ENCODE peak calls at places on chromosome 9, in nine cellular contexts. M is T follicular helper cell; D is AG09309; H is NCI-H1092 treated with DMSO at 0.1 percent for 48 hours; W is astrocyte; B is fibroblast of villous mesenchyme; L is stomach; Q is stimulated activated CD4-positive, alpha-beta T cell treated with anti-CD3 and anti-CD28 coated beads, Interleukin-1b, Interleukin-23, amount 100 ng/mL, for 24 hours; F is spleen. O is an unnamed sample.

GRCh38 chr9:69885474-69885929 is 64.9 kb downstream of the CFAP95 start:
- DNase-seq in F (no peak), M (no peak), H (no peak), L (no peak), B (no peak), W (peak; percentile 91), D (peak; percentile 24), Q (no peak), O (no peak)

GRCh38 chr9:33289501-33289900 is 815 bp upstream of the NFX1 start:
- DNase-seq in D (no peak), W (no peak), Q (no peak), B (no peak), M (no peak), L (no peak), H (no peak), F (peak; percentile 84), O (peak; percentile 13)

GRCh38 chr9:137774775-137775386 is 102.7 kb upstream of the CACNA1B start:
- DNase-seq in M (no peak), B (no peak), W (no peak), L (no peak), Q (no peak), F (peak; percentile 65), H (no peak), D (no peak), O (no peak)

GRCh38 chr9:79581794-79582193 is 10.0 kb downstream of the TLE4 start:
- DNase-seq in H (no peak), Q (no peak), B (peak; percentile 94), L (no peak), W (peak; percentile 94), F (no peak), D (peak; percentile 74), M (peak; percentile 14), O (no peak)

GRCh38 chr9:75378036-75378435 is 289.7 kb downstream of the OSTF1 start:
- DNase-seq in M (no peak), L (no peak), D (no peak), H (no peak), B (no peak), F (no peak), W (peak; percentile 36), Q (no peak), O (peak; percentile 65)

GRCh38 chr9:4126184-4126865 is 173.5 kb downstream of the GLIS3 start:
- DNase-seq in W (peak; percentile 89), D (peak; percentile 47), Q (no peak), B (peak; percentile 54), L (no peak), M (no peak), H (no peak), F (no peak), O (no peak)

GRCh38 chr9:94553029-94553938 is 1.6 kb upstream of the PCAT7 start:
- DNase-seq in Q (no peak), B (no peak), D (no peak), M (no peak), F (no peak), W (no peak), H (no peak), L (peak; percentile 76), O (no peak)

GRCh38 chr9:98791147-98792095 is 4.9 kb downstream of the ANKS6 start:
- DNase-seq in F (peak; percentile 89), L (peak; percentile 85), D (peak; percentile 94), H (peak; percentile 8), B (peak; percentile 94), M (no peak), Q (peak; percentile 38), W (peak; percentile 91), O (peak; percentile 89)

GRCh38 chr9:16912197-16912596 is 41.7 kb upstream of the BNC2 start:
- DNase-seq in F (no peak), Q (no peak), M (no peak), D (no peak), H (no peak), B (peak; percentile 11), W (no peak), L (no peak), O (no peak)

GRCh38 chr9:105066265-105066865 is 138.4 kb upstream of the ABCA1 start:
- DNase-seq in M (no peak), Q (no peak), B (no peak), H (no peak), D (no peak), W (no peak), F (peak; percentile 19), L (no peak), O (no peak)

O was measured in nephron progenitor cell.